ENCODE peak calls at places on chromosomes 12 and 14, in nine cellular contexts. Q is neural crest cell, Z is pancreas, N is WTC11, O is endothelial cell, E is BJ, W is Calu3, G is OCI-LY7, H is GM20000. K is an unnamed sample.

GRCh38 chr14:68639518-68640292 is 153.2 kb downstream of the ZFP36L1 start:
- DNase-seq in W (no peak), Q (no peak), G (no peak), E (no peak), Z (no peak), O (no peak), H (no peak), N (no peak), K (no peak)

GRCh38 chr14:93133476-93133875 is 17.8 kb upstream of the ITPK1 start:
- DNase-seq in Z (no peak), Q (no peak), H (no peak), G (no peak), E (peak; percentile 70), W (no peak), N (no peak), O (no peak), K (no peak)

GRCh38 chr12:3557136-3557697 is 66.2 kb downstream of the PRMT8 start:
- DNase-seq in G (no peak), O (no peak), N (no peak), W (no peak), Q (no peak), H (no peak), Z (no peak), E (no peak), K (no peak)

GRCh38 chr14:53808042-53808441 is 148.6 kb downstream of the BMP4 start:
- DNase-seq in W (no peak), E (no peak), N (no peak), Q (no peak), H (no peak), O (no peak), Z (no peak), G (no peak), K (no peak)

GRCh38 chr12:108141600-108142145 is 12.6 kb downstream of the WSCD2 start:
- DNase-seq in E (no peak), Q (no peak), W (no peak), H (no peak), Z (no peak), O (no peak), G (no peak), N (no peak), K (no peak)

GRCh38 chr14:92783813-92784431 is 10.2 kb upstream of the GOLGA5 start:
- DNase-seq in G (peak; percentile 74), Z (no peak), O (peak; percentile 9), W (peak; percentile 45), N (no peak), E (no peak), Q (peak; percentile 13), H (peak; percentile 44), K (peak; percentile 54)

GRCh38 chr12:98213556-98213955 is 301.8 kb upstream of the TMPO start:
- DNase-seq in H (no peak), G (no peak), Q (no peak), Z (no peak), O (no peak), E (no peak), N (peak; percentile 21), W (no peak), K (no peak)

GRCh38 chr14:93888995-93889394 is 38.1 kb upstream of the FAM181A start:
- DNase-seq in Z (no peak), H (no peak), N (no peak), Q (no peak), O (no peak), W (no peak), E (no peak), G (no peak), K (no peak)

GRCh38 chr14:98623806-98624430 is 648.1 kb downstream of the BCL11B start:
- DNase-seq in N (no peak), Q (no peak), O (no peak), G (no peak), H (no peak), E (no peak), W (no peak), Z (no peak), K (no peak)

GRCh38 chr14:99201351-99202073 is 70.5 kb downstream of the BCL11B start:
- DNase-seq in E (no peak), O (no peak), G (no peak), W (no peak), H (no peak), Z (no peak), N (no peak), Q (no peak), K (no peak)

GRCh38 chr14:74905595-74906142 is 17.4 kb downstream of the RPS6KL1 start:
- DNase-seq in N (peak; percentile 84), W (peak; percentile 78), G (peak; percentile 68), H (peak; percentile 80), Z (peak; percentile 54), E (no peak), O (peak; percentile 85), Q (peak; percentile 86), K (peak; percentile 82)

GRCh38 chr14:60247994-60248696 is 876 bp upstream of the PPM1A start:
- DNase-seq in G (peak; percentile 94), Q (peak; percentile 67), H (peak; percentile 86), Z (peak; percentile 95), E (peak; percentile 70), W (peak; percentile 82), N (peak; percentile 80), O (peak; percentile 66), K (peak; percentile 83)

GRCh38 chr14:67405771-67406170 is 6.2 kb downstream of the PLEK2 start:
- DNase-seq in Z (peak; percentile 6), W (no peak), E (no peak), G (no peak), H (no peak), Q (no peak), O (no peak), N (no peak), K (no peak)

GRCh38 chr14:94481468-94482131 is 5.6 kb upstream of the SERPINA9 start:
- DNase-seq in N (no peak), W (no peak), Q (no peak), G (no peak), H (no peak), Z (no peak), O (no peak), E (no peak), K (no peak)

GRCh38 chr14:70269582-70269981 is 80.8 kb upstream of the SLC8A3 start:
- DNase-seq in Q (no peak), E (no peak), N (no peak), W (no peak), O (no peak), H (no peak), Z (no peak), G (no peak), K (no peak)

GRCh38 chr12:127343941-127344340 is 923.0 kb upstream of the TMEM132C start:
- DNase-seq in G (no peak), H (no peak), N (no peak), Z (no peak), W (no peak), O (no peak), Q (no peak), E (no peak), K (no peak)

GRCh38 chr12:56932867-56933266 is 1.3 kb downstream of the SDR9C7 start:
- DNase-seq in W (no peak), G (no peak), Q (no peak), N (no peak), H (no peak), Z (no peak), O (no peak), E (no peak), K (no peak)

GRCh38 chr12:74538491-74539258 is 1.0 kb downstream of the ATXN7L3B start:
- DNase-seq in H (peak; percentile 10), G (peak; percentile 76), W (peak; percentile 32), Z (no peak), O (no peak), E (no peak), Q (no peak), N (no peak), K (peak; percentile 20)

DNA sequence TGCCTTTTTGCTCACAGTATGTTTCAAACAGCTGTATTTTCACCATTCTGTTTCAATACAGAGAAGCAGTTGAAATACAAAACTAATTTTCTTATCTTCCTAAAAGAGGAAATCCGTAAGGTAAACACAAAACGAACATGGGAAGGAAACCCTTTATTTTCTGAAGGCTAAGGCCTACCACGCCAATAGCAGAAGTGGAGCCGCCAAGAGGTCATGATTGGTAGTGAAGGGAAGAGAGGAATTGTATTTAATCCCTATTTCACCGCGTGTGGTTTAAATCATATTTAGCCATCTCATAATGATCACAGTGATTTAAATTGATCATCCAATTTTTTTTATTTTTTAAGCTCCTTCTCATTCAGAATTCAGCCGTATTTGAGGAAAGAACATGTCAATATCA is 398.2 kb downstream of the PRKD1 start:
- DNase-seq in G (no peak), Q (peak; percentile 12), E (no peak), N (no peak), W (peak; percentile 20), O (peak; percentile 58), Z (no peak), H (no peak), K (no peak)
- TF ChIP-seq CTCF in G (peak; percentile 63), Q (peak; percentile 65), E (peak; percentile 50), N (peak; percentile 34), W (peak; percentile 18), O (peak; percentile 86), Z (peak; percentile 16), H (no peak), K (no peak)

GRCh38 chr12:68334136-68334535 is 2.0 kb upstream of the MDM1 start:
- DNase-seq in G (peak; percentile 8), O (no peak), N (no peak), W (peak; percentile 32), E (no peak), H (peak; percentile 18), Z (no peak), Q (no peak), K (peak; percentile 22)
- TF ChIP-seq CTCF in G (no peak), O (no peak), N (no peak), W (no peak), E (no peak), H (no peak), Z (no peak), Q (no peak), K (peak; percentile 33)

GRCh38 chr12:26124491-26125450 is at the start of gene BHLHE41:
- DNase-seq in O (peak; percentile 67), G (no peak), N (peak; percentile 83), Q (peak; percentile 14), Z (peak; percentile 81), H (peak; percentile 59), E (no peak), W (peak; percentile 83), K (peak; percentile 37)

GRCh38 chr12:26121323-26121740 is 3.5 kb downstream of the BHLHE41 start:
- DNase-seq in Z (no peak), N (no peak), W (no peak), G (no peak), E (no peak), Q (no peak), H (no peak), O (no peak), K (no peak)

GRCh38 chr12:26121841-26122680 is 2.8 kb downstream of the BHLHE41 start:
- DNase-seq in Z (peak; percentile 39), H (peak; percentile 73), W (peak; percentile 44), O (peak; percentile 44), N (peak; percentile 31), Q (peak; percentile 34), E (no peak), G (peak; percentile 3), K (peak; percentile 42)

GRCh38 chr12:26123482-26123980 is 1.3 kb downstream of the BHLHE41 start:
- DNase-seq in W (no peak), O (no peak), N (no peak), H (peak; percentile 46), E (no peak), G (no peak), Q (no peak), Z (no peak), K (no peak)

GRCh38 chr12:26122681-26123481 is 2.0 kb downstream of the BHLHE41 start:
- DNase-seq in W (peak; percentile 63), G (no peak), Q (peak; percentile 43), H (peak; percentile 71), N (peak; percentile 57), E (no peak), O (peak; percentile 66), Z (peak; percentile 69), K (peak; percentile 54)
- TF ChIP-seq CTCF in W (peak; percentile 13), G (no peak), Q (no peak), H (peak; percentile 25), N (no peak), E (peak; percentile 44), O (no peak), Z (no peak), K (peak; percentile 56)

GRCh38 chr12:2348477-2348852 is 295.7 kb downstream of the CACNA1C start:
- DNase-seq in N (no peak), Z (no peak), W (no peak), H (no peak), E (no peak), Q (no peak), O (no peak), G (no peak), K (no peak)
- TF ChIP-seq CTCF in N (no peak), Z (no peak), W (no peak), H (no peak), E (no peak), Q (no peak), O (no peak), G (no peak), K (no peak)